ENCODE peak calls at places on chromosomes 11 and 22, in four cellular contexts. S is BE2C, X is SK-MEL-5, Q is body of pancreas. L is an unnamed sample.

GRCh38 chr11:11262171-11262920 is 90.7 kb downstream of the CSNK2A3 start:
- DNase-seq in S (no peak), X (no peak), Q (no peak), L (no peak)

GRCh38 chr11:29310016-29310415 is 706.8 kb downstream of the KCNA4 start:
- DNase-seq in S (no peak), X (no peak), Q (no peak), L (no peak)

GRCh38 chr11:95228081-95228859 is 2.7 kb downstream of the SESN3 start:
- DNase-seq in S (no peak), X (no peak), Q (no peak), L (no peak)

GRCh38 chr11:8038811-8039529 is 42.0 kb upstream of the TUB start:
- DNase-seq in S (no peak), X (no peak), Q (no peak), L (no peak)

GRCh38 chr11:1194231-1194976 is 28.5 kb upstream of the MUC5B start:
- DNase-seq in S (no peak), X (no peak), Q (peak), L (no peak)

GRCh38 chr11:31809857-31810778 is 1.0 kb downstream of the PAX6 start:
- DNase-seq in S (peak), X (peak), Q (no peak), L (no peak)

GRCh38 chr11:75725552-75726320 is 8.1 kb downstream of the MOGAT2 start:
- DNase-seq in S (no peak), X (no peak), Q (no peak), L (no peak)

GRCh38 chr22:42939941-42940653 is 74.9 kb downstream of the PACSIN2 start:
- DNase-seq in S (no peak), X (peak), Q (peak), L (no peak)

GRCh38 chr22:41240377-41241132 is at the start of gene CHADL:
- DNase-seq in S (peak), X (peak), Q (peak), L (peak)